ENCODE peak calls at places on chromosomes 5 and 9, in six cellular contexts. N is left kidney, R is dorsolateral prefrontal cortex, G is AG20443, Z is cardiac septum, Q is AG09309. X is an unnamed sample.

GRCh38 chr9:14314929-14315753 is 1.2 kb upstream of the NFIB start:
- DNase-seq in N (peak; percentile 83), R (peak; percentile 86), G (peak; percentile 76), Z (peak; percentile 95), Q (no peak), X (peak; percentile 88)

GRCh38 chr9:124439086-124439485 is 11.2 kb upstream of the ADGRD2 start:
- DNase-seq in N (no peak), R (no peak), G (no peak), Z (no peak), Q (no peak), X (no peak)

GRCh38 chr5:138967806-138968448 is 92.8 kb upstream of the LRRTM2 start:
- DNase-seq in N (no peak), R (no peak), G (no peak), Z (no peak), Q (no peak), X (peak; percentile 51)

GRCh38 chr9:75023846-75024245 is 4.2 kb downstream of the CARNMT1 start:
- DNase-seq in N (no peak), R (no peak), G (no peak), Z (no peak), Q (no peak), X (no peak)

GRCh38 chr5:90562331-90562730 is 3.7 kb downstream of the ADGRV1 start:
- DNase-seq in N (peak; percentile 5), R (no peak), G (no peak), Z (no peak), Q (no peak), X (no peak)

GRCh38 chr5:95284512-95285405 is at the start of gene MCTP1:
- DNase-seq in N (peak; percentile 87), R (peak; percentile 33), G (peak; percentile 39), Z (no peak), Q (no peak), X (peak; percentile 85)

GRCh38 chr5:60719329-60719728 is 19.4 kb upstream of the DEPDC1B start:
- DNase-seq in N (no peak), R (no peak), G (no peak), Z (no peak), Q (no peak), X (no peak)

GRCh38 chr5:170963521-170963920 is 101.7 kb downstream of the RANBP17 start:
- DNase-seq in N (no peak), R (no peak), G (no peak), Z (no peak), Q (no peak), X (peak; percentile 7)

GRCh38 chr5:74865293-74865798 is 841 bp downstream of the FAM169A start:
- DNase-seq in N (peak; percentile 65), R (no peak), G (no peak), Z (no peak), Q (no peak), X (no peak)

GRCh38 chr5:151589878-151590570 is 1.1 kb downstream of the FAT2 start:
- DNase-seq in N (no peak), R (no peak), G (no peak), Z (no peak), Q (no peak), X (no peak)

GRCh38 chr5:27318701-27319100 is 280.3 kb upstream of the CDH9 start:
- DNase-seq in N (no peak), R (no peak), G (no peak), Z (no peak), Q (no peak), X (no peak)

GRCh38 chr5:20619606-20620005 is 631.6 kb upstream of the CDH18 start:
- DNase-seq in N (no peak), R (no peak), G (no peak), Z (no peak), Q (no peak), X (peak; percentile 41)

X was measured in NCI-H1417.